ENCODE peak calls at places on chromosomes 2 and 18, in four cellular contexts. X is transverse colon, B is NAMALWA, E is astrocyte of the spinal cord. A is an unnamed sample.

GRCh38 chr2:37858725-37859267 is 66.3 kb upstream of the RMDN2 start:
- DNase-seq in X (no peak), B (no peak), E (no peak), A (no peak)

GRCh38 chr2:220744861-220745260 is 827.2 kb downstream of the EPHA4 start:
- DNase-seq in X (no peak), B (no peak), E (no peak), A (no peak)

GRCh38 chr2:68172990-68173715 is 15.5 kb downstream of the PNO1 start:
- DNase-seq in X (no peak), B (no peak), E (no peak), A (no peak)

GRCh38 chr18:32167980-32168379 is 21.9 kb upstream of the MEP1B start:
- DNase-seq in X (no peak), B (no peak), E (no peak), A (no peak)

GRCh38 chr2:8058652-8059051 is 623.2 kb upstream of the ID2 start:
- DNase-seq in X (no peak), B (peak; percentile 32), E (no peak), A (peak; percentile 8)

GRCh38 chr2:168773719-168774521 is 28.5 kb upstream of the NOSTRIN start:
- DNase-seq in X (peak; percentile 66), B (peak; percentile 76), E (peak; percentile 73), A (no peak)

GRCh38 chr18:79203017-79203605 is 133.9 kb downstream of the ATP9B start:
- DNase-seq in X (no peak), B (no peak), E (peak; percentile 39), A (no peak)

GRCh38 chr2:135948642-135949355 is 36.6 kb downstream of the DARS1 start:
- DNase-seq in X (no peak), B (no peak), E (peak; percentile 83), A (no peak)

GRCh38 chr2:159208449-159208848 is 78.1 kb downstream of the WDSUB1 start:
- DNase-seq in X (no peak), B (no peak), E (no peak), A (no peak)

GRCh38 chr2:172943563-172943962 is 132.1 kb upstream of the MAP3K20 start:
- DNase-seq in X (no peak), B (no peak), E (no peak), A (no peak)

GRCh38 chr2:535222-535621 is 142.0 kb downstream of the TMEM18 start:
- DNase-seq in X (no peak), B (peak; percentile 9), E (no peak), A (no peak)

GRCh38 chr2:176120369-176121307 is 1.9 kb upstream of the HOXD9 start:
- DNase-seq in X (no peak), B (no peak), E (no peak), A (no peak)

GRCh38 chr2:1588994-1589611 is 155.2 kb downstream of the PXDN start:
- DNase-seq in X (no peak), B (no peak), E (no peak), A (no peak)

GRCh38 chr2:218406949-218407703 is 7.5 kb downstream of the CTDSP1 start:
- DNase-seq in X (peak; percentile 79), B (no peak), E (peak; percentile 67), A (peak; percentile 23)

GRCh38 chr2:28506112-28506511 is 10.3 kb downstream of the PLB1 start:
- DNase-seq in X (no peak), B (no peak), E (no peak), A (peak; percentile 80)

GRCh38 chr2:235418918-235419317 is 74.9 kb upstream of the AGAP1 start:
- DNase-seq in X (no peak), B (no peak), E (no peak), A (no peak)

GRCh38 chr2:168190590-168191336 is 56.6 kb downstream of the STK39 start:
- DNase-seq in X (no peak), B (no peak), E (no peak), A (no peak)

GRCh38 chr2:224570328-224570993 is 14.7 kb downstream of the CUL3 start:
- DNase-seq in X (no peak), B (no peak), E (peak; percentile 64), A (no peak)

GRCh38 chr2:190499976-190500588 is 34.4 kb downstream of the NEMP2 start:
- DNase-seq in X (no peak), B (no peak), E (no peak), A (no peak)

GRCh38 chr2:46849080-46849715 is 66.4 kb downstream of the MCFD2 start:
- DNase-seq in X (peak; percentile 71), B (no peak), E (peak; percentile 72), A (no peak)

GRCh38 chr18:39776766-39777165 is 2178.3 kb upstream of the PIK3C3 start:
- DNase-seq in X (no peak), B (no peak), E (no peak), A (no peak)

GRCh38 chr2:23420840-23421476 is 36.0 kb downstream of the KLHL29 start:
- DNase-seq in X (no peak), B (no peak), E (no peak), A (no peak)

GRCh38 chr2:216109962-216110614 is 940 bp downstream of the XRCC5 start:
- DNase-seq in X (no peak), B (peak; percentile 71), E (peak; percentile 67), A (no peak)

GRCh38 chr2:224221455-224221913 is 180.4 kb downstream of the FAM124B start:
- DNase-seq in X (no peak), B (no peak), E (peak; percentile 93), A (no peak)

GRCh38 chr2:187307606-187308005 is 140.4 kb downstream of the CALCRL start:
- DNase-seq in X (no peak), B (no peak), E (no peak), A (no peak)

GRCh38 chr2:191386938-191387536 is 141.8 kb downstream of the MYO1B start:
- DNase-seq in X (no peak), B (no peak), E (peak; percentile 86), A (no peak)

GRCh38 chr2:41892486-41892885 is 155.3 kb upstream of the PKDCC start:
- DNase-seq in X (no peak), B (no peak), E (no peak), A (no peak)

GRCh38 chr18:8260319-8260718 is 348.9 kb upstream of the RAB12 start:
- DNase-seq in X (no peak), B (no peak), E (peak; percentile 16), A (peak; percentile 7)

GRCh38 chr2:97871096-97871780 is 124.5 kb downstream of the TMEM131 start:
- DNase-seq in X (no peak), B (no peak), E (peak; percentile 86), A (no peak)

GRCh38 chr2:136183095-136183494 is 65.1 kb upstream of the CXCR4 start:
- DNase-seq in X (no peak), B (no peak), E (no peak), A (no peak)

GRCh38 chr2:5387421-5387820 is 304.8 kb upstream of the SOX11 start:
- DNase-seq in X (no peak), B (no peak), E (peak; percentile 53), A (no peak)